ENCODE peak calls at places on chromosomes 12 and 14, in five cellular contexts. One of them, this sample, is unnamed.

GRCh38 chr12:53380104-53380796 is at the start of gene SP1:
- DNase-seq in hepatocyte: peak; percentile 97
- DNase-seq in SK-N-DZ: peak; percentile 84
- DNase-seq in nephron progenitor cell: peak; percentile 97
- DNase-seq in COR-L47: peak; percentile 83
- DNase-seq in this sample: peak; percentile 52

GRCh38 chr12:130164931-130165330 is 2.7 kb downstream of the FZD10 start:
- DNase-seq in COR-L47: no peak
- DNase-seq in hepatocyte: no peak
- DNase-seq in nephron progenitor cell: peak; percentile 50
- DNase-seq in SK-N-DZ: no peak
- DNase-seq in this sample: no peak

GRCh38 chr14:24817638-24818053 is 183.7 kb upstream of the GZMB start:
- DNase-seq in nephron progenitor cell: peak; percentile 19
- DNase-seq in SK-N-DZ: peak; percentile 9
- DNase-seq in COR-L47: peak; percentile 23
- DNase-seq in hepatocyte: peak; percentile 39
- DNase-seq in this sample: no peak

GRCh38 chr12:122503783-122504590 is 3.3 kb upstream of the ZCCHC8 start:
- DNase-seq in SK-N-DZ: no peak
- DNase-seq in COR-L47: no peak
- DNase-seq in hepatocyte: no peak
- DNase-seq in nephron progenitor cell: no peak
- DNase-seq in this sample: no peak

GRCh38 chr14:54002653-54003052 is 46.0 kb upstream of the BMP4 start:
- DNase-seq in COR-L47: no peak
- DNase-seq in SK-N-DZ: no peak
- DNase-seq in nephron progenitor cell: no peak
- DNase-seq in hepatocyte: peak; percentile 14
- DNase-seq in this sample: no peak

GRCh38 chr12:110619534-110619953 is 5.6 kb downstream of the TCTN1 start:
- DNase-seq in nephron progenitor cell: no peak
- DNase-seq in SK-N-DZ: no peak
- DNase-seq in hepatocyte: no peak
- DNase-seq in COR-L47: no peak
- DNase-seq in this sample: no peak

GRCh38 chr14:21455912-21456667 is at the start of gene CHD8:
- DNase-seq in nephron progenitor cell: peak; percentile 99
- DNase-seq in hepatocyte: peak; percentile 100
- DNase-seq in SK-N-DZ: peak; percentile 100
- DNase-seq in COR-L47: peak; percentile 99
- DNase-seq in this sample: peak; percentile 99

GRCh38 chr14:63524537-63525155 is 18.5 kb downstream of the PPP2R5E start:
- DNase-seq in nephron progenitor cell: no peak
- DNase-seq in hepatocyte: no peak
- DNase-seq in SK-N-DZ: no peak
- DNase-seq in COR-L47: no peak
- DNase-seq in this sample: no peak

GRCh38 chr14:49865431-49865859 is 12.9 kb upstream of the NEMF start:
- DNase-seq in SK-N-DZ: peak; percentile 61
- DNase-seq in hepatocyte: peak; percentile 84
- DNase-seq in nephron progenitor cell: peak; percentile 87
- DNase-seq in COR-L47: peak; percentile 71
- DNase-seq in this sample: no peak

GRCh38 chr14:80784824-80785223 is 156.7 kb downstream of the CEP128 start:
- DNase-seq in COR-L47: no peak
- DNase-seq in nephron progenitor cell: no peak
- DNase-seq in SK-N-DZ: no peak
- DNase-seq in hepatocyte: peak; percentile 27
- DNase-seq in this sample: no peak

GRCh38 chr14:87067597-87067996 is 925.4 kb downstream of the GALC start:
- DNase-seq in SK-N-DZ: no peak
- DNase-seq in nephron progenitor cell: no peak
- DNase-seq in hepatocyte: no peak
- DNase-seq in COR-L47: no peak
- DNase-seq in this sample: no peak

GRCh38 chr14:69931960-69932359 is 52.7 kb downstream of the SMOC1 start:
- DNase-seq in COR-L47: no peak
- DNase-seq in nephron progenitor cell: no peak
- DNase-seq in SK-N-DZ: no peak
- DNase-seq in hepatocyte: no peak
- DNase-seq in this sample: no peak

GRCh38 chr14:33774161-33774560 is 176.7 kb downstream of the EGLN3 start:
- DNase-seq in nephron progenitor cell: no peak
- DNase-seq in SK-N-DZ: no peak
- DNase-seq in hepatocyte: no peak
- DNase-seq in COR-L47: no peak
- DNase-seq in this sample: no peak

GRCh38 chr12:22287056-22287455 is 47.5 kb downstream of the ST8SIA1 start:
- DNase-seq in hepatocyte: no peak
- DNase-seq in COR-L47: no peak
- DNase-seq in nephron progenitor cell: no peak
- DNase-seq in SK-N-DZ: no peak
- DNase-seq in this sample: no peak

GRCh38 chr12:57367121-57367520 is 63.7 kb downstream of the R3HDM2 start:
- DNase-seq in hepatocyte: no peak
- DNase-seq in nephron progenitor cell: no peak
- DNase-seq in COR-L47: no peak
- DNase-seq in SK-N-DZ: no peak
- DNase-seq in this sample: no peak

GRCh38 chr12:113639474-113639873 is 167.8 kb upstream of the LHX5 start:
- DNase-seq in hepatocyte: no peak
- DNase-seq in SK-N-DZ: no peak
- DNase-seq in nephron progenitor cell: no peak
- DNase-seq in COR-L47: no peak
- DNase-seq in this sample: no peak

GRCh38 chr14:73234029-73234428 is 3.3 kb upstream of the PAPLN start:
- DNase-seq in nephron progenitor cell: no peak
- DNase-seq in hepatocyte: no peak
- DNase-seq in SK-N-DZ: no peak
- DNase-seq in COR-L47: no peak
- DNase-seq in this sample: no peak

GRCh38 chr14:21070083-21070609 is at the start of gene ARHGEF40:
- DNase-seq in SK-N-DZ: no peak
- DNase-seq in nephron progenitor cell: peak; percentile 73
- DNase-seq in hepatocyte: peak; percentile 85
- DNase-seq in COR-L47: no peak
- DNase-seq in this sample: no peak

GRCh38 chr12:80551897-80552296 is 107.9 kb downstream of the PTPRQ start:
- DNase-seq in hepatocyte: peak; percentile 52
- DNase-seq in COR-L47: peak; percentile 10
- DNase-seq in SK-N-DZ: no peak
- DNase-seq in nephron progenitor cell: no peak
- DNase-seq in this sample: no peak

GRCh38 chr14:38209572-38210159 is 2.0 kb downstream of the SSTR1 start:
- DNase-seq in hepatocyte: no peak
- DNase-seq in nephron progenitor cell: no peak
- DNase-seq in COR-L47: no peak
- DNase-seq in SK-N-DZ: no peak
- DNase-seq in this sample: no peak

GRCh38 chr14:97380539-97380941 is 583.4 kb downstream of the VRK1 start:
- DNase-seq in hepatocyte: peak; percentile 33
- DNase-seq in SK-N-DZ: no peak
- DNase-seq in nephron progenitor cell: no peak
- DNase-seq in COR-L47: no peak
- DNase-seq in this sample: no peak

GRCh38 chr12:94954029-94954685 is 49.3 kb downstream of the NDUFA12 start:
- DNase-seq in SK-N-DZ: no peak
- DNase-seq in hepatocyte: peak; percentile 78
- DNase-seq in nephron progenitor cell: no peak
- DNase-seq in COR-L47: no peak
- DNase-seq in this sample: no peak

GRCh38 chr14:42633504-42634095 is 1026.9 kb downstream of the LRFN5 start:
- DNase-seq in COR-L47: no peak
- DNase-seq in SK-N-DZ: no peak
- DNase-seq in nephron progenitor cell: no peak
- DNase-seq in hepatocyte: no peak
- DNase-seq in this sample: no peak

GRCh38 chr12:4178424-4179184 is 95.0 kb upstream of the CCND2 start:
- DNase-seq in COR-L47: no peak
- DNase-seq in SK-N-DZ: no peak
- DNase-seq in nephron progenitor cell: no peak
- DNase-seq in hepatocyte: no peak
- DNase-seq in this sample: no peak

GRCh38 chr12:6047249-6048227 is 76.9 kb downstream of the VWF start:
- DNase-seq in hepatocyte: peak; percentile 44
- DNase-seq in SK-N-DZ: no peak
- DNase-seq in nephron progenitor cell: no peak
- DNase-seq in COR-L47: no peak
- DNase-seq in this sample: no peak

GRCh38 chr12:48973992-48974673 is 2.6 kb upstream of the WNT10B start:
- DNase-seq in COR-L47: no peak
- DNase-seq in nephron progenitor cell: peak; percentile 80
- DNase-seq in hepatocyte: peak; percentile 71
- DNase-seq in SK-N-DZ: no peak
- DNase-seq in this sample: no peak

GRCh38 chr12:78034025-78034424 is 203.3 kb downstream of the NAV3 start:
- DNase-seq in COR-L47: no peak
- DNase-seq in SK-N-DZ: no peak
- DNase-seq in hepatocyte: no peak
- DNase-seq in nephron progenitor cell: no peak
- DNase-seq in this sample: no peak

This sample was measured in NCI-H2081 treated with DMSO at 0.1 percent for 48 hours.